ENCODE peak calls at places on chromosomes 16 and 17, in ten cellular contexts. B is aorta, T is left ventricle myocardium inferior, Q is NT2/D1, A is kidney, D is GM23248, J is Peyer's patch, N is right cardiac atrium, R is SJSA1, V is suprapubic skin. X is an unnamed sample. For H3K4me1 and H3K9me3, the result is how much of the 10 kb centered on the place peaks cover.

GRCh38 chr16:84819644-84820304 is at the start of gene CRISPLD2:
- DNase-seq in D (peak), T (peak), R (peak), Q (peak), J (peak), A (peak), B (peak), N (peak), V (peak), X (peak)

GRCh38 chr17:353213-353837 is 718 bp upstream of the RPH3AL start:
- DNase-seq in A (no peak), D (no peak), Q (no peak), R (no peak), J (no peak), N (no peak), B (no peak), T (no peak), V (no peak), X (no peak)

GRCh38 chr17:1875597-1875996 is 45.8 kb downstream of the RPA1 start:
- DNase-seq in J (no peak), A (no peak), D (no peak), V (no peak), Q (no peak), T (no peak), B (no peak), N (no peak), R (no peak), X (no peak)

GRCh38 chr16:13936596-13937081 is 16.7 kb downstream of the ERCC4 start:
- DNase-seq in N (peak), R (peak), D (peak), Q (no peak), A (no peak), T (no peak), B (no peak), V (no peak), J (no peak), X (peak)

GRCh38 chr16:87435399-87436224 is 43.5 kb downstream of the MAP1LC3B start:
- DNase-seq in V (no peak), Q (no peak), A (no peak), J (no peak), R (peak), D (peak), T (no peak), N (peak), B (no peak), X (no peak)

GRCh38 chr17:20852541-20853370 is 190.1 kb downstream of the USP22 start:
- DNase-seq in J (no peak), N (peak), T (peak), Q (peak), B (no peak), R (no peak), A (peak), V (no peak), D (peak), X (no peak)

GRCh38 chr17:66302761-66303626 is 581 bp downstream of the PRKCA start:
- DNase-seq in B (peak), D (peak), R (peak), V (no peak), T (peak), Q (no peak), N (peak), J (peak), A (peak), X (peak)

GRCh38 chr16:75402821-75403475 is 30.4 kb downstream of the CFDP1 start:
- DNase-seq in D (peak), V (no peak), Q (no peak), R (peak), A (no peak), J (no peak), T (no peak), N (no peak), B (no peak), X (no peak)

GRCh38 chr16:87227651-87228015 is 89.6 kb downstream of the C16orf95 start:
- DNase-seq in J (no peak), A (no peak), T (peak), N (peak), V (no peak), B (peak), Q (no peak), D (no peak), R (no peak), X (no peak)

GRCh38 chr17:67521773-67522069 is 144.6 kb downstream of the PITPNC1 start:
- DNase-seq in J (no peak), V (no peak), R (no peak), B (no peak), Q (no peak), N (no peak), D (no peak), A (no peak), T (no peak), X (no peak)

GRCh38 chr17:36807496-36808180 is 129.6 kb upstream of the LHX1 start:
- DNase-seq in T (no peak), A (no peak), J (no peak), D (no peak), Q (no peak), B (no peak), N (no peak), R (no peak), V (no peak), X (no peak)

GRCh38 chr16:74092336-74092735 is 204.3 kb upstream of the PSMD7 start:
- DNase-seq in D (no peak), V (no peak), A (no peak), Q (no peak), T (no peak), B (no peak), N (no peak), R (no peak), J (no peak), X (no peak)

GRCh38 chr17:10210151-10210574 is 11.8 kb upstream of the GAS7 start:
- DNase-seq in B (no peak), V (no peak), T (no peak), A (peak), Q (no peak), R (peak), N (no peak), D (no peak), J (no peak), X (no peak)

GRCh38 chr17:1002771-1003555 is 6.0 kb downstream of the TIMM22 start:
- DNase-seq in T (no peak), B (no peak), Q (no peak), V (no peak), A (no peak), J (no peak), D (peak), N (peak), R (peak), X (no peak)

GRCh38 chr17:78252701-78253635 is 21.5 kb downstream of the TMEM235 start:
- DNase-seq in V (no peak), Q (no peak), D (peak), R (no peak), A (peak), J (no peak), T (no peak), N (peak), B (no peak), X (no peak)

GRCh38 chr16:1159973-1160772 is 7.3 kb downstream of the CACNA1H start:
- DNase-seq in N (peak), R (no peak), B (no peak), A (peak), Q (no peak), V (no peak), T (peak), J (no peak), D (no peak), X (peak)
- H3K4me3 ChIP-seq in N (no peak), R (no peak), B (no peak), A (no peak), Q (no peak), V (no peak), T (peak), J (no peak), D (no peak), X (no peak)

DNA sequence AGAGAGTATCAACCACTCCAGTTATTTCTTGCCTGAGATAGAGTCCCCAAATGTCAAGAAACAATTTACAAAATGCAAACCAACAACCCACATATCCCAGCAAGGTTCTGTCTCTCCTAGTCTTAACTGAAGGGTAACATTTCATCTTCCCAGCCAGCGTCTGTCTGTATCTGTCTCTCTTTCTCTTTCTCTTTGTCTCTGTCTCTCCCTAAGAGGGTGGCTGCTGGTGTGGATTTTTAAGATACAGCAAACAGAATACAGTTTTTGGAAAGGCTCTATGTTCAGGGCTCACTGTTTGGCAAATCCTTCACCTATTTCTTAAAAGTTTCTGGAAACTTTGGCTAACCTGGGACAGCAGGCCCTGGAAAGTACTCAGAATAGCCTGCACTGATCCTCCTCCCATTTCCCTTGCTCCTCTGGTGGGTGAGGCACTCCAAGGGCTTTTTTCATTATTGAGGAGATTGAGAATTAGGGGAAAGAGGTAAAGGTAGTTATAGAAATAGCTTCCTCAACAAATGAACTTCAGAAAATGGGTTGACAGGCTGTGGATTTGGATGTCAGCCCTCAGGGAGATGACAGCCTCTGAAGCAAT is 6.2 kb downstream of the HOXB4 start:
- DNase-seq in D (no peak), V (no peak), J (no peak), A (no peak), T (no peak), N (no peak), R (no peak), Q (no peak), B (no peak), X (no peak)
- H3K4me1 ChIP-seq in D (under half), V (half or more), J (half or more), A (under half), T (under half), N (under half), R (under half), Q (under half), B (under half), X (under half)

GRCh38 chr16:71441348-71441781 is 489 bp downstream of the TLE7 start:
- DNase-seq in V (no peak), N (peak), B (no peak), D (no peak), Q (no peak), A (no peak), R (no peak), J (no peak), T (no peak), X (no peak)
- H3K9me3 ChIP-seq in V (under half), N (under half), B (under half), D (under half), Q (under half), A (under half), R (under half), J (under half), T (half or more), X (under half)

GRCh38 chr17:6654816-6655731 is 3.5 kb downstream of the C17orf100 start:
- DNase-seq in N (peak), J (peak), A (peak), R (no peak), Q (no peak), V (no peak), T (no peak), D (no peak), B (no peak), X (no peak)
- H3K4me3 ChIP-seq in N (no peak), J (no peak), A (no peak), R (no peak), Q (peak), V (peak), T (peak), D (no peak), B (no peak), X (no peak)

DNA sequence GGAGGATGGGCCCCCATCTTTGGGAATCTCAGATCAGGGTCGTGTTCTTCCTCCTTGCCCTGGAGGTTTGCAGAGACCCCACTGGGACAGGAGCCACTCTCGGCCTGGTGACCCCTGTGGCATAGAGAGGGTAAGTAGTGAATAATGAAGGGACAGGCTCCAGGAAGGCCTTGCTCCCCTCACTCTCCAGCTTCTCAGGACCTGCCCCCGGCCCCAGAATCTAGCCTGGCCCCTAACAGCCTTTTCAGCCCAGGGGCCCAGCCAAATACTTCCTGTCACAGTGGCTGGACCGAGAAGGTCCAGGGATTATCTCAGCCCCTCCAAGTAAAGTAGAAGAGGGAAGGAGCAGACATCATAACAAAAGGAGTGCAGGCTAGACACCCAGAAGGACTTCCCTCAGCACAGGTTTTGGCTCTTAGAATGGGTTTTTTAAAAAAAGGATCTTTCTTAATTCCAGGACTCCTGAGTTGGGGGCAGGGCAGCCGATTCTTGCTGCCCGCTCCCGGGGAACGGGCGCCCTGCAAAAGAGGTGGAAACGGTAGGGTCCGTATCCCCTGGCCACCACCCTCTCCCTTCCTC is 637 bp upstream of the NXPH3 start:
- DNase-seq in T (no peak), B (no peak), V (no peak), D (no peak), R (no peak), A (no peak), J (no peak), Q (no peak), N (peak), X (no peak)
- H3K4me1 ChIP-seq in T (half or more), B (under half), V (under half), D (under half), R (under half), A (under half), J (under half), Q (under half), N (under half), X (under half)

GRCh38 chr17:22669721-22670120 is 977.4 kb downstream of the KCNJ18 start:
- DNase-seq in J (no peak), D (peak), A (no peak), R (no peak), V (no peak), B (no peak), N (peak), T (no peak), Q (no peak), X (no peak)
- H3K9me3 ChIP-seq in J (under half), D (under half), A (under half), R (under half), V (under half), B (under half), N (under half), T (under half), Q (under half), X (under half)

DNA sequence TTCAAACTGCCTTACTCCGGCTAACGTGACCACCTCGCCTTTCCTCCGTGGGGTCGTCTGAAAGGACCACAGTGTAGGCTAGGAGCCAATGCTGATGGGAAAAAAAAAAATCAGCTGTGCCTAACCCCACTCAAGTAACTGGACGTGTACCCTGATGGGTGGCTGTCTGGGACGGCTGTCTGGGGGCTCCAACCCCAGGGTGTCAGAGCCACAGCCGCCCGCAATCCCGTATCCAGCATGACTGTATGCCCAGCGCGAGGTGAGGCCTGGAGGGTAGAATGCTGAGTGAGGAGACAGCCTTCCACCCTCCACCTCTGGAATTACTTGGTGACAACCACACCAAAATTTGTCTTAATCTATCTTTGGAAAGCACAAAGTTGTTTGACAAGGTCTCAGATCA is 2.8 kb downstream of the CSNK1D start:
- DNase-seq in J (no peak), D (no peak), B (no peak), V (no peak), T (no peak), A (peak), N (no peak), R (no peak), Q (no peak), X (no peak)
- H3K4me3 ChIP-seq in J (no peak), D (no peak), B (no peak), V (no peak), T (no peak), A (no peak), N (no peak), R (no peak), Q (no peak), X (no peak)

DNA sequence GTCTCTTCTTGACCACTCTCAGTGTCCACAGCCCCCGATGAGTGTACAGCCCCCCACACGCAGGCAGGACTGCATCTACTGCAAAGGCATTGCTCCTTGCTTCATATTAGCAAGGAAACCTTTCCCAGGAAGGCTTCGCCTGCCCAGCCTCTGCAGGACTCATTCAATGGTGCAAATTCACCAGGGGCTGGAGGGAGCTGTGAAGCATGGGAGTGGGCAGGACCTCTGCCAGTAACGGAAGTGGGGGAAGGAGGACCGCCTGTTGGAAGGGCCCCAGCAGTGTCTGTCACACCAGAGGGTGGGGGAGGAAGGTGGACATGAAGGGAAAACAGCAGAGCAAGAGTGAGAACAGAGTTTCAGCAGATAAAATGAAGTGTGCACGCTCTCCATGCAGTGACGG is 2.5 kb downstream of the SPATA33 start:
- DNase-seq in A (no peak), N (no peak), D (no peak), T (no peak), B (no peak), V (no peak), Q (no peak), J (no peak), R (no peak), X (no peak)
- H3K4me1 ChIP-seq in A (under half), N (under half), D (under half), T (under half), B (under half), V (under half), Q (under half), J (under half), R (under half), X (under half)

GRCh38 chr16:35440875-35441274 is 1981.5 kb downstream of the TP53TG3F start:
- DNase-seq in J (no peak), V (no peak), R (no peak), N (no peak), T (no peak), D (no peak), A (no peak), Q (no peak), B (no peak), X (no peak)
- H3K9me3 ChIP-seq in J (under half), V (under half), R (under half), N (under half), T (under half), D (under half), A (under half), Q (under half), B (under half), X (under half)

X was measured in gastrocnemius medialis.